ENCODE peak calls at places on chromosomes 7 and 10, in five cellular contexts. A, Q, I, Y and J are unnamed samples. For H3K36me3, the result is how much of the 10 kb centered on the place peaks cover.

GRCh38 chr7:105854516-105854915 is 21.9 kb downstream of the ATXN7L1 start:
- DNase-seq in Y (no peak), I (no peak), A (no peak), Q (no peak), J (no peak)

GRCh38 chr7:140719711-140720110 is 23.2 kb downstream of the NDUFB2 start:
- DNase-seq in I (no peak), Y (no peak), Q (no peak), A (no peak), J (no peak)

GRCh38 chr7:136710751-136711150 is 157.7 kb upstream of the CHRM2 start:
- DNase-seq in I (no peak), A (no peak), Y (no peak), Q (no peak), J (no peak)

GRCh38 chr7:73454424-73454823 is 20.8 kb downstream of the FZD9 start:
- DNase-seq in A (no peak), Q (no peak), Y (no peak), I (no peak), J (no peak)

GRCh38 chr10:60444494-60445064 is 54.9 kb upstream of the ANK3 start:
- DNase-seq in Q (no peak), I (no peak), A (peak), Y (peak), J (no peak)

GRCh38 chr7:44307301-44307900 is 18.0 kb downstream of the CAMK2B start:
- DNase-seq in Q (no peak), A (no peak), Y (peak), I (no peak), J (no peak)

GRCh38 chr7:148575640-148576411 is 14.7 kb upstream of the C7orf33 start:
- DNase-seq in A (peak), Y (peak), I (peak), Q (peak), J (peak)

GRCh38 chr7:138021889-138022288 is 20.0 kb upstream of the CREB3L2 start:
- DNase-seq in Q (no peak), Y (no peak), I (no peak), A (no peak), J (no peak)

GRCh38 chr10:129411772-129412171 is 55.3 kb upstream of the MGMT start:
- DNase-seq in Y (no peak), I (no peak), A (no peak), Q (no peak), J (no peak)

GRCh38 chr7:80275192-80275605 is 140.6 kb downstream of the GNAI1 start:
- DNase-seq in I (no peak), Y (no peak), A (no peak), Q (no peak), J (no peak)

GRCh38 chr10:112365014-112365432 is 8.9 kb upstream of the ACSL5 start:
- DNase-seq in Q (no peak), Y (no peak), I (no peak), A (no peak), J (no peak)

GRCh38 chr7:36775061-36775631 is 50.9 kb upstream of the AOAH start:
- DNase-seq in I (no peak), A (no peak), Y (no peak), Q (no peak), J (no peak)

GRCh38 chr7:66363655-66364054 is 158.5 kb downstream of the TPST1 start:
- DNase-seq in Y (no peak), A (no peak), Q (no peak), I (no peak), J (no peak)

GRCh38 chr10:104449402-104449801 is 95.8 kb downstream of the CFAP58 start:
- DNase-seq in Y (no peak), I (no peak), A (no peak), Q (no peak), J (no peak)

GRCh38 chr10:16944081-16944922 is 127.1 kb upstream of the RSU1 start:
- DNase-seq in Y (no peak), Q (peak), A (no peak), I (no peak), J (no peak)

GRCh38 chr7:99628471-99629465 is 12.0 kb downstream of the ZSCAN25 start:
- DNase-seq in Q (no peak), Y (no peak), A (no peak), I (no peak), J (no peak)

GRCh38 chr7:33745934-33746333 is 159.4 kb upstream of the BMPER start:
- DNase-seq in Y (no peak), A (no peak), Q (no peak), I (no peak), J (no peak)

GRCh38 chr10:63917363-63917762 is 396.2 kb downstream of the REEP3 start:
- DNase-seq in Y (no peak), A (no peak), Q (no peak), I (no peak), J (no peak)

GRCh38 chr7:49787980-49788379 is 14.5 kb downstream of the VWC2 start:
- DNase-seq in Y (no peak), I (no peak), Q (no peak), A (no peak), J (no peak)

GRCh38 chr7:15764986-15765385 is 78.5 kb upstream of the MEOX2 start:
- DNase-seq in I (no peak), Q (peak), A (no peak), Y (no peak), J (no peak)
- H3K36me3 ChIP-seq in I (under half), Q (under half), A (under half), Y (under half), J (under half)

DNA sequence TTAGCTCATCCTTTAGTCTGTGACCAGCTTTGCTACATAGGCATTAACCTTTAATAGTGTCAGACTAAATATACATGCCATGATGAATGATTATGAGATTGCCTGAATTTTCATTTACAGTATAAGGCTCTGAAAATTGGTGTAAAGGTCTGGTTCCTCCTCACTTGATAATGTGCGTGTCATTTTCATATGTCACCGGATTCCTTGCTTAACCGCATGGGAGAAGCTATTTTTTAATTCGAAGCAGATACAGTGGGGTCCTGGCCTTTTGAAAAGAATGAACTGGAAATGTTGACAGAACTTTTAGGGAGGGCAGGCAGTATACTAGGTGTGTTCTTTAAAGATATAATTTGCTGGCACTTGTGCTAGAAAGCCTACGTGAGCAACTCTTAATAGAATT is 192.4 kb upstream of the SH2B2 start:
- DNase-seq in Q (no peak), Y (no peak), A (no peak), I (no peak), J (no peak)
- H3K36me3 ChIP-seq in Q (under half), Y (under half), A (under half), I (under half), J (under half)

GRCh38 chr7:130048906-130049305 is 2.3 kb downstream of the ZC3HC1 start:
- DNase-seq in Y (no peak), Q (no peak), I (no peak), A (no peak), J (no peak)

GRCh38 chr7:130047801-130048200 is 3.4 kb downstream of the ZC3HC1 start:
- DNase-seq in I (no peak), A (no peak), Q (no peak), Y (no peak), J (no peak)
- H3K36me3 ChIP-seq in I (under half), A (under half), Q (half or more), Y (under half), J (under half)

GRCh38 chr10:119672291-119672690 is 21.1 kb downstream of the BAG3 start:
- DNase-seq in A (no peak), Q (no peak), Y (no peak), I (no peak), J (no peak)

GRCh38 chr10:119671381-119671780 is 20.2 kb downstream of the BAG3 start:
- DNase-seq in Y (no peak), Q (no peak), I (no peak), A (no peak), J (no peak)

GRCh38 chr10:119669331-119669730 is 18.2 kb downstream of the BAG3 start:
- DNase-seq in A (no peak), Y (no peak), Q (no peak), I (no peak), J (no peak)

GRCh38 chr10:119669975-119670640 is 18.9 kb downstream of the BAG3 start:
- DNase-seq in I (no peak), Y (no peak), A (no peak), Q (no peak), J (no peak)

DNA sequence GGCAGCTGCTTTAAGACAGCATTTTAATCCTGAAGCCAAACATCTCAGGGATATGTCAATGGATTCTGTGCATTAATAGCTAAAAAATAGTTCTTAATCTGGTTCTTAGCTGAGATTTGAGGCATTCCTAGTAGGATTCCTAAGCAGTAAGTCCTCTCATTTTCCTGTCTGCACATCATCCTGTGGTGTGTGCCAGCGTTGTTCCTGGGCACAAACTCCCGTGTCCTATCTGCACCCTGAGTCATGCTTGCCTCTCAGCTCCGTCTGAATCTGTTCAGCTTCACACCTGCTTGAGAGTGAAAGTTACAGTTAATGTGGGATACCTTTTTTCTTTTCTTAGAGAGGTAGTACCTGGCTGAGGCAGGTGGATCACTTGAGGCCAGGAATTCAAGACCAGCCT is 19.5 kb downstream of the BAG3 start:
- DNase-seq in Q (no peak), A (no peak), Y (no peak), I (no peak), J (no peak)
- H3K36me3 ChIP-seq in Q (half or more), A (under half), Y (half or more), I (under half), J (under half)

GRCh38 chr10:99743841-99744240 is 11.8 kb downstream of the CUTC start:
- DNase-seq in A (no peak), I (no peak), Q (no peak), Y (no peak), J (no peak)

GRCh38 chr10:99740261-99740660 is 8.2 kb downstream of the CUTC start:
- DNase-seq in Y (no peak), Q (no peak), I (no peak), A (no peak), J (no peak)

GRCh38 chr10:99742240-99742639 is 10.2 kb downstream of the CUTC start:
- DNase-seq in I (no peak), A (no peak), Q (no peak), Y (no peak), J (no peak)

GRCh38 chr10:99740933-99741559 is 9.0 kb downstream of the CUTC start:
- DNase-seq in Q (no peak), A (no peak), I (no peak), Y (no peak), J (no peak)

GRCh38 chr10:99742701-99743100 is 10.7 kb downstream of the CUTC start:
- DNase-seq in Q (no peak), Y (no peak), A (no peak), I (no peak), J (no peak)
- H3K36me3 ChIP-seq in Q (half or more), Y (half or more), A (under half), I (under half), J (under half)

GRCh38 chr7:254337-255037 is 35.5 kb upstream of the FOXL3 start:
- DNase-seq in A (no peak), Q (no peak), I (no peak), Y (no peak), J (no peak)

GRCh38 chr7:252981-253380 is 37.0 kb upstream of the FOXL3 start:
- DNase-seq in I (no peak), A (no peak), Y (no peak), Q (no peak), J (no peak)

GRCh38 chr7:252216-252965 is 37.6 kb upstream of the FOXL3 start:
- DNase-seq in A (no peak), I (no peak), Q (no peak), Y (no peak), J (no peak)

GRCh38 chr7:255038-255435 is 34.9 kb upstream of the FOXL3 start:
- DNase-seq in A (no peak), I (no peak), Y (no peak), Q (no peak), J (no peak)

DNA sequence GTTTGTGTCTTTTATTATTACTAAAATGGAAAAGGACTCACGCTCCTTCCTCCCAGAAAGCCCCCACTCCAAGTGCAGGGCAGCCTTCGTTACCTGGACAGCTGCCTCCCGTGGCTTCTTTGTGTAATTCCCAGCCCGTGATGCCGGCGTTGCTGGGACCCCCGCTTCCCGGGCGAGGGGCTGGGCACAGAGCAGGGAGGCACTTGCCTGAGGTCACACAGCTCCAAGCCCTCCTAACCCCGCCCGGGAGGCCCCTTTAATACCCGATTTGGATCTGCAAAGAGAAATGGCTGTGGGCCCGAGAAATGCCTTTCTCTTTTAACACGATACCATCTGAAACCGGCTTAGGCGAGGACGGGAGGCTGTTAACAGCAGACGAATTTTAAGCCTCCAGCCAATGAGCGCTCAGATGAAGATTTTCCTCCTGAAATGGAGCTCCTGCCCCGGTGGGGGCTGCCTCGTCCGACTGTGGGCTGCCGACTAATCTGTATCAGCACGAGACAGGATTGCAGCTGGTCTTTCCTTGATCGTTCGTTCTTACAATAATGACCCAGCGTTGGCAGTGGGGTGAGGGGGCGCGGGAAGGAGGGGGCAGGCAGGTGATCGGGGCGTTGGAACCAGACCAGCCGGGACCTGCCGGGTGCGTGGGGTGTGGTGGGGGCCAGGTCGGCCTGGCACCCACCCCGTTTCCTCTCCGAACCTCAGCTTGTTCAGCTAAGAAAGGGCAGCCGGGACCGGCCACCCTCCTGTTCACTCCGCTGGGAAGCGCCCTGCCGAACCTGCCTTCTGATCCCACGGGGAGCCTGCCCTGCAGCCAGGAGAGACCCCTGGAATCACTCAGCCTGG is 36.3 kb upstream of the FOXL3 start:
- DNase-seq in I (no peak), Y (no peak), A (no peak), Q (no peak), J (peak)
- H3K36me3 ChIP-seq in I (under half), Y (under half), A (under half), Q (half or more), J (under half)

GRCh38 chr10:32015386-32015785 is 40.8 kb downstream of the KIF5B start:
- DNase-seq in Y (no peak), A (no peak), I (no peak), Q (no peak), J (no peak)
- H3K36me3 ChIP-seq in Y (half or more), A (under half), I (under half), Q (half or more), J (under half)

DNA sequence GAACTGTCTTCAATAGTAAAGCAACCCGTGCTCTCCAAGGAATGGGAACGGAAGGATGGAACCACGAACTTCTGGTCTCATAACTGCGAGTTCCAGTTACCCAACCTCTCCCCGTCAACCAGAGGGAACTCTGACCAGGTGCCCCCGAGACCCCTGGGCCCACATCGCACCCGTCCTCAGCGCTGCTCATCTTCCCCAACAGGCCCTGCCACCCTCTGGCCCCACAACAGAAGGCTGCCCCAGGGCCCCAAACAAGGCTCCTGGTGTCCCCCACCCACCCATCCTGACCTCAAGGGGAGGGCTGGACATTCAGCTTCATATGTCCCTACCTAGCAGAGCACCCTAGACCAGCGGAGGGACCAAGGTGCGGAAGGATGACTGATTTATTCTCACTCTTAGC is 22.7 kb downstream of the PITRM1 start:
- DNase-seq in I (no peak), Q (no peak), A (no peak), Y (no peak), J (no peak)
- H3K36me3 ChIP-seq in I (under half), Q (half or more), A (under half), Y (half or more), J (under half)

DNA sequence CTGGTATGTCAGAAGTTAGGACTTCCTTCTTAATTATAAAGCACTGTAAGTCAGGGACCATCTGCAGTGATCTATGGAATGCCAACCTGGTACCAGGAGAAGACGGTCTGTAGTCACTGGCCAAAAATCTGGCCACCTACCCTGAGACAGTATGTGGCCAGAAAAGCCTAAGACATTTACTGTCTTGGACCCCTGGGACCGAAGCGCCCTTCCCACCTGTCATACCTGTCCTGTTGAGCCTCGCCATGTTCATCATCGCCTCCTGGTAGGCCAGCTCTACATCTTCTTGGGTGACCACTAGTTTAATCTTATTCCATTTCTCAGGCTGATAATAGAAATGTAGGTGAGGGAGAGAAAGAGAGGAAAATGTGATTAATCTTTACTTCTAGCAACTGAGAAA is 20.0 kb downstream of the SEPHS1 start:
- DNase-seq in A (no peak), I (no peak), Q (no peak), Y (no peak), J (no peak)
- H3K36me3 ChIP-seq in A (under half), I (under half), Q (half or more), Y (under half), J (under half)

GRCh38 chr7:116707289-116707688 is 35.3 kb downstream of the MET start:
- DNase-seq in A (no peak), I (no peak), Y (no peak), Q (no peak), J (no peak)
- H3K36me3 ChIP-seq in A (under half), I (under half), Y (under half), Q (under half), J (under half)